ENCODE peak calls at places on chromosomes 11 and 22, in nine cellular contexts. J, S, H, V, Y, M, P, Z and R are unnamed samples.

GRCh38 chr11:12671378-12671777 is 2.8 kb upstream of the TEAD1 start:
- DNase-seq in S (no peak), H (no peak), Y (no peak), M (no peak), V (no peak), P (no peak), J (no peak), Z (no peak), R (no peak)

GRCh38 chr11:30016588-30017363 is at the start of gene KCNA4:
- DNase-seq in H (peak; percentile 84), S (no peak), M (peak; percentile 65), J (no peak), Y (no peak), V (no peak), P (no peak), Z (no peak), R (no peak)

GRCh38 chr11:128687321-128687720 is 6.6 kb upstream of the FLI1 start:
- DNase-seq in P (no peak), S (peak; percentile 46), Z (peak; percentile 42), H (peak; percentile 84), M (no peak), Y (peak; percentile 52), V (no peak), J (no peak), R (no peak)

GRCh38 chr11:14041040-14041439 is 78.5 kb downstream of the SPON1 start:
- DNase-seq in V (peak; percentile 35), Z (no peak), S (peak; percentile 9), P (no peak), H (peak; percentile 75), Y (no peak), J (no peak), M (no peak), R (no peak)

GRCh38 chr11:20933958-20934357 is 264.6 kb downstream of the NELL1 start:
- DNase-seq in Z (no peak), M (no peak), P (no peak), Y (no peak), S (no peak), J (no peak), H (no peak), V (no peak), R (no peak)

GRCh38 chr22:23118647-23119491 is 22.9 kb downstream of the RSPH14 start:
- DNase-seq in Y (no peak), M (no peak), Z (no peak), V (no peak), S (no peak), P (no peak), J (no peak), H (no peak), R (no peak)

GRCh38 chr11:126484266-126484665 is 128.8 kb downstream of the ST3GAL4 start:
- DNase-seq in J (no peak), V (peak; percentile 39), M (no peak), P (no peak), H (no peak), Y (no peak), S (no peak), Z (no peak), R (no peak)

GRCh38 chr22:36816635-36817428 is at the start of gene PVALB:
- DNase-seq in M (peak; percentile 37), J (no peak), P (no peak), S (no peak), H (peak; percentile 62), Y (no peak), Z (peak; percentile 32), V (peak; percentile 22), R (no peak)

GRCh38 chr11:117789241-117789640 is 7.8 kb downstream of the DSCAML1 start:
- DNase-seq in S (no peak), M (no peak), H (no peak), Z (no peak), P (no peak), Y (no peak), J (no peak), V (no peak), R (no peak)

GRCh38 chr11:116503216-116504160 is 269.3 kb downstream of the BUD13 start:
- DNase-seq in H (no peak), V (no peak), Y (no peak), J (no peak), M (no peak), P (no peak), S (no peak), Z (no peak), R (no peak)

GRCh38 chr11:7545611-7546010 is 31.8 kb downstream of the PPFIBP2 start:
- DNase-seq in J (no peak), H (peak; percentile 30), Y (no peak), S (no peak), Z (no peak), P (no peak), M (no peak), V (no peak), R (no peak)

GRCh38 chr22:21791635-21792625 is 56.3 kb upstream of the YPEL1 start:
- DNase-seq in Y (no peak), V (peak; percentile 4), S (no peak), J (no peak), P (no peak), Z (no peak), M (no peak), H (no peak), R (no peak)

GRCh38 chr11:85531498-85531897 is 95.6 kb downstream of the DLG2 start:
- DNase-seq in J (no peak), H (peak; percentile 29), Y (no peak), Z (no peak), S (no peak), M (no peak), V (no peak), P (no peak), R (no peak)

GRCh38 chr11:28666632-28667031 is 558.4 kb downstream of the METTL15 start:
- DNase-seq in H (no peak), Z (no peak), J (no peak), P (no peak), Y (no peak), V (peak; percentile 10), S (no peak), M (no peak), R (no peak)

GRCh38 chr22:26508148-26508547 is 4.1 kb downstream of the TFIP11 start:
- DNase-seq in Y (no peak), M (no peak), V (no peak), P (no peak), S (no peak), Z (no peak), J (no peak), H (no peak), R (no peak)

GRCh38 chr22:26513852-26514251 is 1.6 kb upstream of the TFIP11 start:
- DNase-seq in S (no peak), J (no peak), M (no peak), V (no peak), Y (no peak), P (no peak), H (no peak), Z (no peak), R (no peak)

GRCh38 chr22:26514419-26515161 is 2.3 kb upstream of the TFIP11 start:
- DNase-seq in J (no peak), S (no peak), Z (no peak), V (no peak), M (no peak), P (no peak), H (no peak), Y (no peak), R (no peak)

GRCh38 chr22:26515938-26516337 is 3.7 kb upstream of the TFIP11 start:
- DNase-seq in H (no peak), Y (no peak), P (no peak), J (no peak), M (no peak), V (no peak), Z (no peak), S (no peak), R (no peak)

DNA sequence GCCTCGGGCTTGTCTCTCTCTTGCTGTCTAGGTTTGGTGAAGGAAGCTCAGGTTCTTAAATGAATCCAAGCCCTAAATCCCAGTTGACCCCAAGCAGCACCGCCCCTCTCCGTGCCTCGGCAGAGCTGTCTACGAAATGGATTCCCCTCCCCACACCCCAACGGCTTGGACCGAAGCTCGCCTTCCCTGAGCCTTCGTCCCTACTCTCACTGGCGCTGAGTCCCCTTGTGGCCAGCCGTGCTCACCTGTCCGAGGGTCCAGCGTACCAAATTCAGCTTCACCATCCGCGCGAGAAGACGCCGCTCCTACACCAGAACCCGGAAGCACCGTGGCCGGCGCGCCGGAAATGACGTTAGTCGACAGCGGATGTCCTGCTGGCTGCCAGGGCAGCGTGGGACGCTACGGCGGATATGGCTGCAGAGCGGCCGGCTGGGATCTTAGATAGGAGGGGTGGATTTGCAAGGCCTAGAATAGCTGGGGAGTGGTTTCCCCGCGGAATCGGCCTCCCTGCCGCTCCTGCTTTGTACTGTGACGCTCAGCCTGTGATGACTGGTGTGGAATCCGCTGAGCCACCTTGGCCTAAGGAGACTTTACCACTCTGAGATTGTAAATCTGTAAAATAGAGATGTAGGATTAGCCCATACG is at the start of gene TFIP11:
- DNase-seq in Z (peak; percentile 95), Y (peak; percentile 96), P (peak; percentile 95), H (peak; percentile 99), M (peak; percentile 94), V (peak; percentile 89), S (peak; percentile 97), J (peak; percentile 90), R (peak; percentile 96)
- TF ChIP-seq CTCF in Z (no peak), Y (no peak), P (no peak), H (no peak), M (no peak), V (no peak), S (no peak), J (no peak), R (no peak)

DNA sequence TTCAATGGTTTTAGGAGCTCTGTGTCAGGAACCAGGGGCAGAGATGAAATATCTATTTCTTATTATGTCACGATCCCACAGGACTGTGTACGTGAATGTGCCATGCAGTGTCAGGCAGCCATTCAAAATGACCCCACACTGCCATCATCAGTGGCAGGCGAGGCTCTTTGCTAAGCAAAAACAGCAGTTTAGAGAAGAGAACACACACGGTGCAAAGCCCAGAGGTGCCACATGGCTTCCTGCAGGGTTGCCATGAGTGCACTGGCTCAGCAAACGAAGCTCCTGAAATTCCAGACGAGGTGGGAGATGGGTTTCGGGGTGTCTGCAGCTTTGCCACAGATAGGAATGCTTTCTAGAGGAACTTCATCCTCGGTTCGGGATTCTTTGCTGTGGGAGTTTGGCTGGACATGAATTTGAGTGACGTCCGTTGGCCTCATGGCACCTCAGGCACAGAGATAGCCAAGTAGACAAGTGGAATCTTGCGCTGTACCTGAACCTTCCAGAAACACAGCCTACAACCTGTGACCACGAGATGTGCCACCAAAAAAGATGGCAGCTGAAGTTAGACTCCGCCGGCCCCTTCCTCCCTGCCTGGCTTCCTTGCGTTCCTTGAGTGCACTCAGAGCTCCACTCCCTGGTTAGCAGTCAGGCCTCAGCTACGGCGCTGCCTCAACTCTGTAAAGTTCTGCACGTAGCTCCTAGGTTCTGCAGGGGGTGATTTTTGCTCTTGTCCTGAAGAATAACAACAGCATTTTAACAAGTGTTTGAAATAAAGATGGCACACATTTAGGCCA is 7.8 kb upstream of the ZBED4 start:
- DNase-seq in S (no peak), V (no peak), P (no peak), H (no peak), Z (no peak), M (no peak), Y (no peak), J (no peak), R (no peak)
- H3K27me3 ChIP-seq in S (peaks cover 30% of the 10 kb centered on the region), V (peaks cover 45% of the 10 kb centered on the region), P (peaks cover 3% of the 10 kb centered on the region), H (peaks cover 77% of the 10 kb centered on the region), Z (no peaks in the 10 kb centered on the region), M (peaks cover 21% of the 10 kb centered on the region), Y (peaks cover 49% of the 10 kb centered on the region), J (peaks cover 33% of the 10 kb centered on the region), R (peaks cover 6% of the 10 kb centered on the region)

GRCh38 chr11:48011125-48012050 is 31.0 kb downstream of the PTPRJ start:
- DNase-seq in M (no peak), S (no peak), J (no peak), Y (no peak), Z (no peak), P (no peak), V (no peak), H (no peak), R (no peak)
- H3K27ac ChIP-seq in M (no peak overlapping the region), S (peak overlapping the region; percentile 33), J (no peak overlapping the region), Y (no peak overlapping the region), Z (no peak overlapping the region), P (no peak overlapping the region), V (no peak overlapping the region), H (no peak overlapping the region), R (no peak overlapping the region)

GRCh38 chr11:81007046-81007445 is 1566.2 kb upstream of the TENM4 start:
- DNase-seq in Z (no peak), V (peak; percentile 72), J (no peak), P (no peak), M (no peak), S (no peak), H (no peak), Y (no peak), R (no peak)
- TF ChIP-seq CTCF in Z (no peak), V (no peak), J (no peak), P (no peak), M (no peak), S (no peak), H (no peak), Y (no peak), R (peak; percentile 45)